ENCODE peak calls at places on chromosome 11, in four cellular contexts. One of them, this sample, is unnamed. For H3K4me1, the result is how much of the 10 kb centered on the place peaks cover.

GRCh38 chr11:31487848-31488247 is 21.6 kb downstream of the IMMP1L start:
- DNase-seq in stomach: no peak
- DNase-seq in cardiac muscle cell: peak
- DNase-seq in mammary epithelial cell: peak
- DNase-seq in this sample: peak

GRCh38 chr11:82701847-82702520 is 31.7 kb downstream of the FAM181B start:
- DNase-seq in stomach: no peak
- DNase-seq in cardiac muscle cell: peak
- DNase-seq in mammary epithelial cell: peak
- DNase-seq in this sample: peak

GRCh38 chr11:118290923-118291322 is 13.6 kb upstream of the CD3E start:
- DNase-seq in stomach: peak
- DNase-seq in cardiac muscle cell: peak
- DNase-seq in mammary epithelial cell: peak
- DNase-seq in this sample: peak

GRCh38 chr11:27976262-27976661 is 131.7 kb downstream of the KIF18A start:
- DNase-seq in stomach: no peak
- DNase-seq in cardiac muscle cell: no peak
- DNase-seq in mammary epithelial cell: no peak
- DNase-seq in this sample: no peak

GRCh38 chr11:60343094-60343704 is 16.1 kb downstream of the MS4A6E start:
- DNase-seq in stomach: no peak
- DNase-seq in cardiac muscle cell: peak
- DNase-seq in mammary epithelial cell: peak
- DNase-seq in this sample: peak

GRCh38 chr11:119218141-119218878 is 12.2 kb downstream of the CBL start:
- DNase-seq in stomach: no peak
- DNase-seq in cardiac muscle cell: no peak
- DNase-seq in mammary epithelial cell: peak
- DNase-seq in this sample: no peak

GRCh38 chr11:111173221-111173620 is 72.3 kb upstream of the POU2AF2 start:
- DNase-seq in stomach: no peak
- DNase-seq in cardiac muscle cell: no peak
- DNase-seq in mammary epithelial cell: no peak
- DNase-seq in this sample: no peak

GRCh38 chr11:28657378-28658030 is 549.3 kb downstream of the METTL15 start:
- DNase-seq in stomach: no peak
- DNase-seq in cardiac muscle cell: no peak
- DNase-seq in mammary epithelial cell: peak
- DNase-seq in this sample: no peak

GRCh38 chr11:10374386-10374785 is 69.5 kb downstream of the ADM start:
- DNase-seq in stomach: no peak
- DNase-seq in cardiac muscle cell: no peak
- DNase-seq in mammary epithelial cell: no peak
- DNase-seq in this sample: no peak

GRCh38 chr11:441418-442274 is at the start of gene ANO9:
- DNase-seq in stomach: peak
- DNase-seq in cardiac muscle cell: peak
- DNase-seq in mammary epithelial cell: peak
- DNase-seq in this sample: no peak

GRCh38 chr11:112023104-112023503 is 2.1 kb upstream of the DLAT start:
- DNase-seq in stomach: no peak
- DNase-seq in cardiac muscle cell: peak
- DNase-seq in mammary epithelial cell: no peak
- DNase-seq in this sample: no peak

DNA sequence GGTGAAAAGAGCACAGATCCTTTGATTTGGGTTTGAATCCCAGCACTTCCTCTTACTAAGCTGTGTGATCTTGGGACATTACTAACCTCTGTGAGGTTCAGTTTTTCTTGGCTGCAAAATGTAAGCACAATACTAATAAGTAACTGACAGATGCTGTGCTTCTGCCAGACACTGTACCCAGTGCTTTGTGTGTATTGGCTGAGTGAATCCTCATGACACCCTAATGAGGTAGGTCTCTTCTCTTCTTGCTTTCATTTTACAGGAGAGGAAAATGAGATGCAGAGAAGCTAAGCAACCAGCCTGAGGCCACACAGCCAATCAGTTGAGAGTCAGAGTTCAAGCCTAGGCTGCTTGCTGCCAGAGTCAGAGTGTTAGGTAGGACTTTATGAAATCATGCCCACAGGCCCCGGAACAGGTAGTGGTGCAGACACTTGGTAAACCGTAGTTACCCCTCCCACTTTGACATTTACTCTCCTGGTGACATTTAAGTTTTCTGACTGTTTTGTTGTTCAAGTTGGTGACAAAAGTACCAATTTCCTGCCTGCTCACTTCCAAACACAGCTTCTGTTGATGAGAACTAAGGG is 21.2 kb downstream of the PTPRJ start:
- DNase-seq in stomach: peak
- DNase-seq in cardiac muscle cell: no peak
- DNase-seq in mammary epithelial cell: no peak
- DNase-seq in this sample: no peak
- H3K4me1 ChIP-seq in stomach: half or more
- H3K4me1 ChIP-seq in cardiac muscle cell: under half
- H3K4me1 ChIP-seq in mammary epithelial cell: under half
- H3K4me1 ChIP-seq in this sample: under half

DNA sequence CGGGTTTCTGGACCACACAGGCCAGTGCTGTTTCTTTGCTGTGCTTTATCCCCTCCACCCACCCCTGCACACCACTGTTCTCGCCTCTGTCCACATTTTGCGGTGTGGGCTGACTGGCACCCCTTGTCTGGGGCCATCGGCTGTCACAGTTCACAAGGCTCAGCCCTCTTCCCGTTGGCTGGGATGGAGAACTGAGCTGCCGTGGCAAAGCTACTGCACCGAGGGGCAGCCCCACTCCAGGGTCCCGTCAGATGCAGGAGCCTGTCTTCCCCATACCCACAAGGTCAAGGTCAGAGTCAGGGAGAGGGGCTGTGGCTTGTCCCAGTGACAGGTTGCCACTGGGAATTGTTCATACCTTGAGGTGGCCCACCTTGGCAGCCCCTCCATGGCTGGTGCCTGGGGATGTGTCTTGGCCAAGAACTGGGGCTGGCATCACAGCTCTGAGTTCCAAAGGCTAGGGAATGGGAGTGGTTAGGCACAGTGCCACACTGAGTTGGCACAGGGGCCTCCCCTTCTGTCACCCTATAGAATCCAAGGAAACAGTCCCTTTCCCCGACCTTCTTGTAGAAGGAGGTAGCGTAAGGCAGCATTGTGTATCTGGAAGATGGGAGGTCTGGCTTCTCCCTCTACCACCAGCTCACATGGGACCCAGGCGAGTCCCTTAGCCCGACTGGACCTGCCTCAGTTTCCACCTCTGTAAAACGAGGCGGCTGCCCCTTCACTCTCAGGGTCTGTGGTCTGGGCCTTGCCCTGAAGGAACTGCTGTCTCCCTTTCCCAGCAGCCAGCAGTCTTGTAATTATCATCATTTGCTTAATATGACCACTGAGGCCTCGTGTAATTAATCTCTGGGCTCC is 3.4 kb downstream of the GRK2 start:
- DNase-seq in stomach: peak
- DNase-seq in cardiac muscle cell: no peak
- DNase-seq in mammary epithelial cell: no peak
- DNase-seq in this sample: no peak
- H3K4me1 ChIP-seq in stomach: half or more
- H3K4me1 ChIP-seq in cardiac muscle cell: under half
- H3K4me1 ChIP-seq in mammary epithelial cell: under half
- H3K4me1 ChIP-seq in this sample: half or more

DNA sequence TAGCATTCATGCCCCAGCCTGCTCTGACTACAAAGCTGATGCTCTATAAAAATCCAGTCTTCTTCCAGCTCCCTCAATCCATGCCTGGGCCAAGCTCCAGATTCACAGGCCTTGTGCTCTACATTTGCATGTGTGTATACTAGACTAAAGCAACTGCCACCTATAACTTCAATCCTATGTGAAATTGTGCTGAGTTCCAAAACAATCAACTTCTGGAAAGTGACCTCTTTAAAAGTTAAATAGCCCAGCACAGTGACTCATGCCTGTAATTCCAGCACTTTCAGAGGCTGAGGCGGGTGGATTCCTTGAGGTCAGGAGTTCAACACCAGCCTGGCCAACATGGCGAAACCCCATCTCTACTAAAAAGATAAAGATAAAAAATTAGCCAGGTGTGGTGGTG is 114.3 kb upstream of the ZC3H12C start:
- DNase-seq in stomach: no peak
- DNase-seq in cardiac muscle cell: no peak
- DNase-seq in mammary epithelial cell: peak
- DNase-seq in this sample: no peak
- H3K4me1 ChIP-seq in stomach: under half
- H3K4me1 ChIP-seq in cardiac muscle cell: under half
- H3K4me1 ChIP-seq in mammary epithelial cell: under half
- H3K4me1 ChIP-seq in this sample: under half

GRCh38 chr11:8328848-8329330 is 65.2 kb upstream of the LMO1 start:
- DNase-seq in stomach: peak
- DNase-seq in cardiac muscle cell: peak
- DNase-seq in mammary epithelial cell: peak
- DNase-seq in this sample: peak

GRCh38 chr11:8326337-8326736 is 62.7 kb upstream of the LMO1 start:
- DNase-seq in stomach: no peak
- DNase-seq in cardiac muscle cell: no peak
- DNase-seq in mammary epithelial cell: no peak
- DNase-seq in this sample: no peak

GRCh38 chr11:8328231-8328794 is 64.6 kb upstream of the LMO1 start:
- DNase-seq in stomach: no peak
- DNase-seq in cardiac muscle cell: no peak
- DNase-seq in mammary epithelial cell: no peak
- DNase-seq in this sample: no peak

GRCh38 chr11:8329336-8329735 is 65.7 kb upstream of the LMO1 start:
- DNase-seq in stomach: no peak
- DNase-seq in cardiac muscle cell: no peak
- DNase-seq in mammary epithelial cell: no peak
- DNase-seq in this sample: no peak

DNA sequence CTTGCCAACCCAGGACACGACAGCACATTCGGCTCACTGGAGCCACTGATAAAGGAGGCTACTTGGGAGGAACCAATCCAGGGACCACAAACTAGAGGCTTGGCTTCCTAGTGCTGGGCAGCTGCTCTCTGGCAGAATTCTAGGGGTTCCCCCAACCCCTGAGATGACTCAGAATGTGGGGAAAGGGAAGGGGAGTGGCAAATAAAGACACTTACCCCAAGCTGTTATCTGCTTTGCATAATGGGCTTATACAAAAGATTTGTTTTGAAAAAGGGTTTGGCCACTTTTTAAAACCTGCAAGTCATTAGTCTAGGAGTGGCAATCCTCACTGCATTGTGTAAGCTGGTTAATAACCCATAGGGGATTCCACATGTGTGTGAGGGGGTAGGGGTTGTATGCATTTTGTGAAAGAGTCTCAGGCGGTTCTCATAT is 64.1 kb upstream of the LMO1 start:
- DNase-seq in stomach: no peak
- DNase-seq in cardiac muscle cell: no peak
- DNase-seq in mammary epithelial cell: no peak
- DNase-seq in this sample: no peak
- H3K4me1 ChIP-seq in stomach: under half
- H3K4me1 ChIP-seq in cardiac muscle cell: under half
- H3K4me1 ChIP-seq in mammary epithelial cell: under half
- H3K4me1 ChIP-seq in this sample: under half

DNA sequence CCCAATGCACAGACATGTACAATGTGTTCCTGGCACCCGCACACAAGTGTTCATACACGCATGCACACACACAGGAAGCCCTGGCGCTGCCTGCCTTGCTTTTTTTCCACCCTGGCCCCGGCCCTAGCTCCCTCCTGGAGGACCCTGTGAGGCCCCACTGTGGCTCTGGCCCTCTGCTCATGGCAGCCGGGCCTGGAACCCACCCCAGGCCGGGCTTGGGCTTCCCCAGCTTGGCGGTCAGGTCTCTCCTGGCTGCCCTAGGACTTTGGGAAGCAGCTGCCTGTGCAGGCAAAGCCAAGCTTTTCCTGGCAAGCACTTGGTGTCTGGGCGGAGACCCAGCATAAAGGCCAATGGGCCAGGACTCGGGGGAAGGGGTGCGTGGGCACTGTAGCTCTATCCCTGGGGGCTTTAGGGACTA is 30.5 kb downstream of the CD82 start:
- DNase-seq in stomach: peak
- DNase-seq in cardiac muscle cell: no peak
- DNase-seq in mammary epithelial cell: no peak
- DNase-seq in this sample: peak
- H3K4me1 ChIP-seq in stomach: half or more
- H3K4me1 ChIP-seq in cardiac muscle cell: under half
- H3K4me1 ChIP-seq in mammary epithelial cell: under half
- H3K4me1 ChIP-seq in this sample: under half

DNA sequence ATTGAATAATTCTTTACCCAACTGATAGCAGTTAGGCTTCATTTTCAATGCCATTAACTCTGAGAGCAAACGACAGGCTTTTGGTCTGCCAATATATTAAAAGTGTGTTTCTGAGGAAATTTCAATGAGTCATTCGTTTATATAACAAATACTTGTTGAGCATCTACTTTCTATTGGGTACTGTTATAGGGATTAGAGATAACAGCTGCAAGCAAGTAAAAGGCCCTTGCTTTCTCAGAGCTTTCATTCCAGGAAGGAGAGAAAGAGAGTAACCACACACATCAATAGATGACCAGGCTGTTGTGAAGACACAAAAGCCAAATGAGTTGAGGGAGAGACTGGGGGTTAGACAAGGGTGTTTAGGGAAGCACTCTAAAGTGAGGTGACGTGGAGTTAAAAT is 35.7 kb downstream of the CD44 start:
- DNase-seq in stomach: no peak
- DNase-seq in cardiac muscle cell: no peak
- DNase-seq in mammary epithelial cell: no peak
- DNase-seq in this sample: no peak
- H3K4me1 ChIP-seq in stomach: half or more
- H3K4me1 ChIP-seq in cardiac muscle cell: under half
- H3K4me1 ChIP-seq in mammary epithelial cell: half or more
- H3K4me1 ChIP-seq in this sample: under half

GRCh38 chr11:72718101-72718501 is 34.1 kb downstream of the ARAP1 start:
- DNase-seq in stomach: no peak
- DNase-seq in cardiac muscle cell: no peak
- DNase-seq in mammary epithelial cell: no peak
- DNase-seq in this sample: no peak

GRCh38 chr11:72720806-72721205 is 31.4 kb downstream of the ARAP1 start:
- DNase-seq in stomach: no peak
- DNase-seq in cardiac muscle cell: no peak
- DNase-seq in mammary epithelial cell: no peak
- DNase-seq in this sample: no peak

GRCh38 chr11:72720047-72720446 is 32.2 kb downstream of the ARAP1 start:
- DNase-seq in stomach: no peak
- DNase-seq in cardiac muscle cell: no peak
- DNase-seq in mammary epithelial cell: no peak
- DNase-seq in this sample: peak

GRCh38 chr11:72719551-72719950 is 32.7 kb downstream of the ARAP1 start:
- DNase-seq in stomach: no peak
- DNase-seq in cardiac muscle cell: peak
- DNase-seq in mammary epithelial cell: no peak
- DNase-seq in this sample: no peak

GRCh38 chr11:72719144-72719543 is 33.1 kb downstream of the ARAP1 start:
- DNase-seq in stomach: no peak
- DNase-seq in cardiac muscle cell: peak
- DNase-seq in mammary epithelial cell: no peak
- DNase-seq in this sample: no peak
- H3K4me1 ChIP-seq in stomach: half or more
- H3K4me1 ChIP-seq in cardiac muscle cell: under half
- H3K4me1 ChIP-seq in mammary epithelial cell: under half
- H3K4me1 ChIP-seq in this sample: under half

This sample was measured in testis.